ENCODE peak calls at places on chromosomes 12 and 14, in seven cellular contexts. One of them, this sample, is unnamed.

GRCh38 chr12:98418357-98419075 is 96.9 kb upstream of the TMPO start:
- DNase-seq in SW480: peak
- DNase-seq in heart right ventricle: peak
- DNase-seq in choroid plexus epithelial cell: peak
- DNase-seq in GM03348: peak
- DNase-seq in stomach: peak
- DNase-seq in fibroblast of mammary gland: peak
- DNase-seq in this sample: peak

GRCh38 chr14:92692822-92693226 is 55.6 kb downstream of the LGMN start:
- DNase-seq in SW480: peak
- DNase-seq in heart right ventricle: peak
- DNase-seq in choroid plexus epithelial cell: peak
- DNase-seq in GM03348: no peak
- DNase-seq in stomach: peak
- DNase-seq in fibroblast of mammary gland: peak
- DNase-seq in this sample: peak

GRCh38 chr14:93201155-93201704 is 5.6 kb downstream of the GON7 start:
- DNase-seq in SW480: no peak
- DNase-seq in heart right ventricle: no peak
- DNase-seq in choroid plexus epithelial cell: no peak
- DNase-seq in GM03348: no peak
- DNase-seq in stomach: no peak
- DNase-seq in fibroblast of mammary gland: no peak
- DNase-seq in this sample: no peak

GRCh38 chr14:44866322-44866721 is 95.4 kb downstream of the KLHL28 start:
- DNase-seq in SW480: no peak
- DNase-seq in heart right ventricle: no peak
- DNase-seq in choroid plexus epithelial cell: no peak
- DNase-seq in GM03348: no peak
- DNase-seq in stomach: no peak
- DNase-seq in fibroblast of mammary gland: no peak
- DNase-seq in this sample: no peak

GRCh38 chr12:3869860-3870259 is 3.3 kb downstream of the PARP11 start:
- DNase-seq in SW480: no peak
- DNase-seq in heart right ventricle: no peak
- DNase-seq in choroid plexus epithelial cell: peak
- DNase-seq in GM03348: no peak
- DNase-seq in stomach: no peak
- DNase-seq in fibroblast of mammary gland: no peak
- DNase-seq in this sample: no peak

GRCh38 chr12:117159674-117160073 is 30.6 kb downstream of the FBXO21 start:
- DNase-seq in SW480: no peak
- DNase-seq in heart right ventricle: no peak
- DNase-seq in choroid plexus epithelial cell: no peak
- DNase-seq in GM03348: no peak
- DNase-seq in stomach: no peak
- DNase-seq in fibroblast of mammary gland: no peak
- DNase-seq in this sample: no peak

GRCh38 chr14:75697371-75697770 is 36.3 kb downstream of the TTLL5 start:
- DNase-seq in SW480: no peak
- DNase-seq in heart right ventricle: no peak
- DNase-seq in choroid plexus epithelial cell: no peak
- DNase-seq in GM03348: no peak
- DNase-seq in stomach: no peak
- DNase-seq in fibroblast of mammary gland: no peak
- DNase-seq in this sample: no peak

GRCh38 chr14:92577321-92577742 is 63.8 kb downstream of the RIN3 start:
- DNase-seq in SW480: no peak
- DNase-seq in heart right ventricle: no peak
- DNase-seq in choroid plexus epithelial cell: no peak
- DNase-seq in GM03348: no peak
- DNase-seq in stomach: no peak
- DNase-seq in fibroblast of mammary gland: no peak
- DNase-seq in this sample: no peak

GRCh38 chr14:42374332-42374731 is 767.7 kb downstream of the LRFN5 start:
- DNase-seq in SW480: peak
- DNase-seq in heart right ventricle: no peak
- DNase-seq in choroid plexus epithelial cell: no peak
- DNase-seq in GM03348: no peak
- DNase-seq in stomach: no peak
- DNase-seq in fibroblast of mammary gland: no peak
- DNase-seq in this sample: no peak

GRCh38 chr12:107135177-107135576 is 41.8 kb upstream of the CRY1 start:
- DNase-seq in SW480: no peak
- DNase-seq in heart right ventricle: no peak
- DNase-seq in choroid plexus epithelial cell: no peak
- DNase-seq in GM03348: no peak
- DNase-seq in stomach: no peak
- DNase-seq in fibroblast of mammary gland: no peak
- DNase-seq in this sample: no peak

GRCh38 chr12:133235401-133236112 is at the start of gene ANHX:
- DNase-seq in SW480: no peak
- DNase-seq in heart right ventricle: no peak
- DNase-seq in choroid plexus epithelial cell: no peak
- DNase-seq in GM03348: no peak
- DNase-seq in stomach: no peak
- DNase-seq in fibroblast of mammary gland: no peak
- DNase-seq in this sample: no peak

GRCh38 chr12:55861396-55861795 is 18.7 kb upstream of the MMP19 start:
- DNase-seq in SW480: no peak
- DNase-seq in heart right ventricle: no peak
- DNase-seq in choroid plexus epithelial cell: no peak
- DNase-seq in GM03348: no peak
- DNase-seq in stomach: no peak
- DNase-seq in fibroblast of mammary gland: no peak
- DNase-seq in this sample: no peak

GRCh38 chr12:122013792-122014590 is 7.7 kb upstream of the BCL7A start:
- DNase-seq in SW480: no peak
- DNase-seq in heart right ventricle: no peak
- DNase-seq in choroid plexus epithelial cell: no peak
- DNase-seq in GM03348: no peak
- DNase-seq in stomach: no peak
- DNase-seq in fibroblast of mammary gland: no peak
- DNase-seq in this sample: no peak

GRCh38 chr14:104387385-104388010 is 192.1 kb upstream of the C14orf180 start:
- DNase-seq in SW480: no peak
- DNase-seq in heart right ventricle: no peak
- DNase-seq in choroid plexus epithelial cell: no peak
- DNase-seq in GM03348: no peak
- DNase-seq in stomach: peak
- DNase-seq in fibroblast of mammary gland: no peak
- DNase-seq in this sample: no peak

This sample was measured in IMR-90.